ENCODE peak calls at places on chromosome 11, in five cellular contexts. U is K562, H is Panc1, J is GM23338, D is HCT116. M is an unnamed sample. For H3K4me1, the result is how much of the 10 kb centered on the place peaks cover.

GRCh38 chr11:74949748-74950127 is 672 bp downstream of the SPCS2 start:
- DNase-seq in U (peak), H (no peak), J (peak), D (no peak), M (no peak)

GRCh38 chr11:43992834-43993637 is 50.6 kb downstream of the C11orf96 start:
- DNase-seq in U (no peak), H (no peak), J (no peak), D (no peak), M (no peak)

GRCh38 chr11:19714387-19715363 is 2.0 kb downstream of the NAV2 start:
- DNase-seq in U (peak), H (peak), J (peak), D (no peak), M (peak)

GRCh38 chr11:6414874-6415328 is 4.0 kb downstream of the APBB1 start:
- DNase-seq in U (no peak), H (no peak), J (no peak), D (no peak), M (no peak)

GRCh38 chr11:134014502-134014901 is 54.4 kb upstream of the JAM3 start:
- DNase-seq in U (no peak), H (no peak), J (peak), D (no peak), M (no peak)

GRCh38 chr11:48109046-48109666 is 107.5 kb upstream of the OR4B1 start:
- DNase-seq in U (peak), H (no peak), J (no peak), D (peak), M (no peak)

GRCh38 chr11:68315581-68315920 is 3.2 kb downstream of the LRP5 start:
- DNase-seq in U (peak), H (no peak), J (no peak), D (no peak), M (no peak)

GRCh38 chr11:125588505-125588904 is 4.1 kb upstream of the STT3A start:
- DNase-seq in U (peak), H (no peak), J (no peak), D (peak), M (no peak)

GRCh38 chr11:33040127-33040861 is 922 bp downstream of the TCP11L1 start:
- DNase-seq in U (no peak), H (no peak), J (peak), D (no peak), M (no peak)

GRCh38 chr11:117823294-117823940 is 1.1 kb downstream of the FXYD2 start:
- DNase-seq in U (no peak), H (no peak), J (no peak), D (no peak), M (no peak)

GRCh38 chr11:32178692-32179091 is 87.8 kb downstream of the RCN1 start:
- DNase-seq in U (no peak), H (no peak), J (no peak), D (no peak), M (no peak)

GRCh38 chr11:65992056-65992455 is 9.9 kb downstream of the EIF1AD start:
- DNase-seq in U (no peak), H (no peak), J (no peak), D (no peak), M (no peak)

GRCh38 chr11:86548278-86548917 is 124.0 kb downstream of the ME3 start:
- DNase-seq in U (no peak), H (no peak), J (no peak), D (no peak), M (no peak)
- TF ChIP-seq POLR2AphosphoS5 in U (no peak), H (no peak), J (no peak), D (no peak), M (no peak)

DNA sequence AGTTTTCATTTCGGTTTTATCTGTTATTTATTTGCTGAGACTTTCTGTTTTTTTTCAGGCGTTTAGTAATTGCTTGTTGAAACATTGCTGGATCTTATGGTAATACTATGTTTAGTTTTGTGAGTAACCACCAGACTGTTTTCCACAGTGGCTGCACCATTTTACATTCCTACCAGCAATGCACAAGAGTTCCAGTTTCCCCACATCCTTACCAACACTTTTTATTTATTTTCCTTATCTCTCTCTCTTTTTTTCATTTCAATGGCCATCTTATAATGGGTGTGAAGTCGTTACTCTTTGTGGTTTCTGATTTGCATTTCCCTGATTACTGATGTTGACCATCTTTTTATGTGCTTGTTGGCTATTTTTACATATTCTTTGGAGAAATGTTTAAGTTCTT is 23.7 kb downstream of the USP47 start:
- DNase-seq in U (no peak), H (no peak), J (no peak), D (no peak), M (no peak)
- H3K4me1 ChIP-seq in U (under half), H (under half), J (under half), D (under half), M (under half)

GRCh38 chr11:2921261-2921660 is 8.0 kb downstream of the PHLDA2 start:
- DNase-seq in U (no peak), H (no peak), J (no peak), D (no peak), M (no peak)
- TF ChIP-seq POLR2AphosphoS5 in U (no peak), H (no peak), J (no peak), D (no peak), M (no peak)

DNA sequence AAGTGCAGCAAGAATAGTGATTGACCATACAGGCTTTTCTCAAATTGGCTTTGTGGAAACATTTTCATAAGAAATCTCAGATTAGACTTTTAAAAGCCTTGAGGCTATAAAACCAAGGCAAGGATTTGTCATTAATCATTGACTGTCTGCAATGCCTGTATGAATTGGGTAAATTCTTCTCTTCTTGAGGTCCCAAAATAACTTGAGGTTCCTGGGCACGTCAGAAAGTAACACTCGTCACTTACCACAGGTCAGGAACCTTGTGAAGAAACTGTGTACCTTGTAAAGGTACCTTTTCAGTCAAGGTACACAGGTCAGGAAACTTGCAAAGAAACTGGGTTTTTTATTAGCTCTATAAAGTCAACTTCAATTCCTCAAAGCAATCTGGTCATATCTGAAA is 43.3 kb upstream of the SORL1 start:
- DNase-seq in U (no peak), H (no peak), J (no peak), D (no peak), M (no peak)
- H3K4me1 ChIP-seq in U (under half), H (under half), J (under half), D (under half), M (under half)

DNA sequence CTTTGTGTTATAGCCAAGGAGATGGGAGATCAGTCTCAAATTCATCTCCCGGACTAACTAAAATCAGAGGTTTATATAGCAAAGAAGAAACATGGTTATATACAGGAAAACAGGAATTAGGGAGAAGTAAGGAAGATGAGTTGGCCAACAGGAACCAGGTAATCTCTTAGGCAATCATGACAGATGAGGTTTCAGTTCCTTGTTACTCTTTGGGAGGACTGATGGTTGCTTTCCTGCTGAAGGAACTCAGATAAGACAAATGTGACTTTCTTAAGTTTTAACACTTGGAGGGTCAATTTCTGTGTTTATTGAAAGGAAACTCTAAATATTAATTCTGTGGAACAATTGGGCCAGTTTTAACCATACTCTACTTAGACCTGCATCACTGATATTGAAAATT is 1072.0 kb upstream of the CNTN5 start:
- DNase-seq in U (no peak), H (no peak), J (no peak), D (no peak), M (no peak)
- TF ChIP-seq POLR2AphosphoS5 in U (no peak), H (no peak), J (no peak), D (no peak), M (no peak)

GRCh38 chr11:3929232-3929631 is 73.8 kb downstream of the STIM1 start:
- DNase-seq in U (no peak), H (no peak), J (no peak), D (no peak), M (no peak)
- H3K4me1 ChIP-seq in U (under half), H (under half), J (under half), D (under half), M (under half)

DNA sequence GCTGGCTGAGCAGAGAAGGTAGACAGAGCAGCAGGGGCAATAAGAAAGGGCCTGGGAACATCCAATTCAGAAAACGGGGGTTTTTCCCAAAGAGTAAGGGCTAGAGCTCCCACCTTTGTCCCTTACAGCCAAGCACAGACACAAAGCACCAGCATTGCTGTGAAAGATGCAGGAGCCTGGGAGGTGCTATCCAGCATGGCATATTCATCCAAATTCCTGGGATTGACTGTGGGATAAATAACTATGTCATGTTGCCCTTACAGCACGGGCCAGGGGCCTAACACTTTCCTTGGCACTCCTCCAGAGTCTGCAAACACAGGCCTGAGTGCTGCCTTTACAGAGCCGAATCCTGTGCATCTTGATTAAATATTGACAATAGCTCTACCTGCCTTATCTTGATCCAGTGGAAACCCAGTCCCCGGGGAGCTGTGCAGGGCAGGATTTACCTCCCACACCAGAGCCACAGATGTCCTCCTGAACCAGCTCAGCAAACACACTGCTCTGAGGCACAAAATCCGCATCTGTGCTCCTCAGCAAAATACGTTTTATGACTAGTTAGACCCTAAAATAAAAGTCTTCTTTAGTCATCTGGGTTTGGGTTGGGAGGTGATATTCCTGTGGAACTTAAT is 36.3 kb downstream of the POU2AF3 start:
- DNase-seq in U (no peak), H (no peak), J (no peak), D (no peak), M (peak)
- TF ChIP-seq POLR2AphosphoS5 in U (no peak), H (no peak), J (no peak), D (no peak), M (peak)

DNA sequence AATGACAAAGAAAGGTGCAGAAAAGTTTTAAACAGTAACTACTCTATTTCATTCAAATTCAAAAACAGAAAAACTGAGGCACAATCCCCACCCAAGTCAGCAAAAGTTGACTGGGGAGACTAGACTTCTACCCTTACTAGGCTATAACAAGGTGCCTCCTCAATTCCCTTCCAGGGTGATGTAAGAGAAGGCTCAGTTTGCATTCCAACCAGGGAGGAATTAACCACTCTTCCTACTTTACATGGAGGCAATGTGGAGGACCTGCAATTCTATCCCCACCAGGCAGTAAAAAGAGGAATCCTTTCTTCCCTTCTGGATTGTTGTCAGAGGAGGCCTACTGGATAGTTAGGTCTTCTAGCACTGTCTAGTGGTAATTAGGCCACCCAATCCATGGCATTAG is 26.1 kb downstream of the TYR start:
- DNase-seq in U (no peak), H (no peak), J (peak), D (no peak), M (no peak)
- H3K4me1 ChIP-seq in U (under half), H (under half), J (under half), D (under half), M (under half)